ENCODE peak calls at places on chromosomes 1 and 21, in nine cellular contexts. I is fibroblast of the aortic adventitia; R is amniotic stem cell; P is posterior vena cava; X is left colon; Y is activated naive CD8-positive, alpha-beta T cell treated with anti-CD3 and anti-CD28 coated beads for 36 hours; M is EL; V is ACHN; W is left ventricle myocardium inferior. D is an unnamed sample.

GRCh38 chr1:246769306-246769705 is 45.1 kb downstream of the SCCPDH start:
- DNase-seq in Y (no peak), P (peak), M (peak), X (peak), W (peak), V (no peak), I (peak), R (no peak), D (peak)

GRCh38 chr1:73205294-73205973 is 923.1 kb upstream of the NEGR1 start:
- DNase-seq in I (no peak), Y (no peak), W (no peak), X (no peak), V (peak), M (no peak), R (no peak), P (no peak), D (no peak)

GRCh38 chr1:112335351-112335750 is 60.7 kb upstream of the CTTNBP2NL start:
- DNase-seq in Y (no peak), M (no peak), R (no peak), X (no peak), V (no peak), W (no peak), I (no peak), P (no peak), D (no peak)

GRCh38 chr1:16224472-16224871 is 12.0 kb upstream of the ARHGEF19 start:
- DNase-seq in V (no peak), P (no peak), W (no peak), Y (no peak), R (no peak), X (no peak), I (no peak), M (no peak), D (no peak)

GRCh38 chr21:46323227-46323709 is 402 bp downstream of the C21orf58 start:
- DNase-seq in X (no peak), W (no peak), Y (no peak), I (no peak), V (peak), M (no peak), R (no peak), P (no peak), D (no peak)

GRCh38 chr1:93556291-93556690 is 108.4 kb downstream of the FNBP1L start:
- DNase-seq in Y (no peak), X (no peak), V (no peak), P (no peak), W (no peak), M (no peak), I (no peak), R (no peak), D (no peak)

GRCh38 chr1:116765962-116766361 is 11.7 kb downstream of the CD2 start:
- DNase-seq in V (no peak), I (peak), R (no peak), Y (no peak), X (no peak), M (peak), P (no peak), W (no peak), D (no peak)

GRCh38 chr1:216034506-216034905 is 388.7 kb downstream of the USH2A start:
- DNase-seq in X (no peak), V (peak), P (no peak), M (peak), I (no peak), Y (no peak), W (no peak), R (no peak), D (no peak)

GRCh38 chr1:19921310-19921709 is 2.1 kb downstream of the PLA2G2E start:
- DNase-seq in X (peak), I (no peak), V (no peak), Y (no peak), W (no peak), P (no peak), R (no peak), M (no peak), D (no peak)

GRCh38 chr1:219580019-219580676 is 32.8 kb downstream of the ZC3H11B start:
- DNase-seq in I (peak), R (no peak), Y (no peak), P (no peak), M (no peak), X (no peak), V (no peak), W (no peak), D (no peak)

GRCh38 chr1:239744851-239745250 is 346.8 kb upstream of the FMN2 start:
- DNase-seq in W (no peak), V (no peak), X (no peak), P (no peak), I (no peak), Y (no peak), M (no peak), R (no peak), D (no peak)

GRCh38 chr1:29671446-29671845 is 435.1 kb downstream of the PTPRU start:
- DNase-seq in M (no peak), R (no peak), I (no peak), P (no peak), Y (no peak), X (no peak), V (no peak), W (no peak), D (no peak)

GRCh38 chr1:116393792-116394191 is 20.7 kb downstream of the ATP1A1 start:
- DNase-seq in R (no peak), P (no peak), Y (no peak), X (no peak), W (no peak), I (no peak), M (no peak), V (no peak), D (no peak)

GRCh38 chr21:28731700-28732321 is 260.9 kb downstream of the LTN1 start:
- DNase-seq in M (no peak), Y (no peak), V (no peak), X (no peak), R (no peak), P (no peak), W (peak), I (no peak), D (no peak)

GRCh38 chr1:111015222-111015621 is 51.5 kb upstream of the LRIF1 start:
- DNase-seq in X (no peak), R (no peak), V (no peak), I (no peak), M (no peak), Y (no peak), W (no peak), P (no peak), D (no peak)